ENCODE peak calls at places on chromosomes 13 and 19, in seven cellular contexts. One of them, this sample, is unnamed.
A peak's percentile ranks its signal among the peaks of the same experiment; 100 is the strongest.

GRCh38 chr13:25292301-25292700 is 5.0 kb upstream of the MTMR6 start:
- DNase-seq in right cardiac atrium: no peak
- DNase-seq in tibial artery: no peak
- DNase-seq in right lobe of liver: no peak
- DNase-seq in H1: no peak
- DNase-seq in H9: peak; percentile 36
- DNase-seq in heart right ventricle: no peak
- DNase-seq in this sample: no peak

GRCh38 chr13:42751693-42752092 is 29.7 kb upstream of the FAM216B start:
- DNase-seq in tibial artery: no peak
- DNase-seq in right cardiac atrium: no peak
- DNase-seq in H9: no peak
- DNase-seq in H1: no peak
- DNase-seq in heart right ventricle: no peak
- DNase-seq in right lobe of liver: no peak
- DNase-seq in this sample: no peak

GRCh38 chr19:48176226-48176625 is 5.7 kb downstream of the ZSWIM9 start:
- DNase-seq in right lobe of liver: no peak
- DNase-seq in right cardiac atrium: no peak
- DNase-seq in heart right ventricle: no peak
- DNase-seq in H1: no peak
- DNase-seq in tibial artery: no peak
- DNase-seq in H9: no peak
- DNase-seq in this sample: no peak

GRCh38 chr13:100954430-100955361 is 280.1 kb upstream of the TMTC4 start:
- DNase-seq in heart right ventricle: no peak
- DNase-seq in H1: no peak
- DNase-seq in right cardiac atrium: no peak
- DNase-seq in right lobe of liver: no peak
- DNase-seq in tibial artery: no peak
- DNase-seq in H9: no peak
- DNase-seq in this sample: no peak

GRCh38 chr19:1065606-1066109 is 1.3 kb upstream of the ARHGAP45 start:
- DNase-seq in H1: no peak
- DNase-seq in right cardiac atrium: peak; percentile 53
- DNase-seq in heart right ventricle: no peak
- DNase-seq in right lobe of liver: no peak
- DNase-seq in H9: no peak
- DNase-seq in tibial artery: no peak
- DNase-seq in this sample: no peak

GRCh38 chr19:50943074-50943828 is 9.6 kb downstream of the KLK5 start:
- DNase-seq in tibial artery: no peak
- DNase-seq in right lobe of liver: no peak
- DNase-seq in heart right ventricle: no peak
- DNase-seq in H1: no peak
- DNase-seq in right cardiac atrium: no peak
- DNase-seq in H9: no peak
- DNase-seq in this sample: no peak

GRCh38 chr19:14434157-14434501 is 1.0 kb downstream of the PKN1 start:
- DNase-seq in H1: no peak
- DNase-seq in right cardiac atrium: peak; percentile 71
- DNase-seq in right lobe of liver: no peak
- DNase-seq in H9: no peak
- DNase-seq in heart right ventricle: no peak
- DNase-seq in tibial artery: no peak
- DNase-seq in this sample: no peak

GRCh38 chr19:11260996-11261395 is 1.3 kb downstream of the DOCK6 start:
- DNase-seq in right cardiac atrium: no peak
- DNase-seq in H9: no peak
- DNase-seq in right lobe of liver: no peak
- DNase-seq in tibial artery: no peak
- DNase-seq in heart right ventricle: no peak
- DNase-seq in H1: no peak
- DNase-seq in this sample: no peak

GRCh38 chr13:35475960-35476943 is at the start of gene MAB21L1:
- DNase-seq in H9: no peak
- DNase-seq in tibial artery: peak; percentile 83
- DNase-seq in H1: no peak
- DNase-seq in heart right ventricle: peak; percentile 31
- DNase-seq in right cardiac atrium: peak; percentile 62
- DNase-seq in right lobe of liver: no peak
- DNase-seq in this sample: no peak

DNA sequence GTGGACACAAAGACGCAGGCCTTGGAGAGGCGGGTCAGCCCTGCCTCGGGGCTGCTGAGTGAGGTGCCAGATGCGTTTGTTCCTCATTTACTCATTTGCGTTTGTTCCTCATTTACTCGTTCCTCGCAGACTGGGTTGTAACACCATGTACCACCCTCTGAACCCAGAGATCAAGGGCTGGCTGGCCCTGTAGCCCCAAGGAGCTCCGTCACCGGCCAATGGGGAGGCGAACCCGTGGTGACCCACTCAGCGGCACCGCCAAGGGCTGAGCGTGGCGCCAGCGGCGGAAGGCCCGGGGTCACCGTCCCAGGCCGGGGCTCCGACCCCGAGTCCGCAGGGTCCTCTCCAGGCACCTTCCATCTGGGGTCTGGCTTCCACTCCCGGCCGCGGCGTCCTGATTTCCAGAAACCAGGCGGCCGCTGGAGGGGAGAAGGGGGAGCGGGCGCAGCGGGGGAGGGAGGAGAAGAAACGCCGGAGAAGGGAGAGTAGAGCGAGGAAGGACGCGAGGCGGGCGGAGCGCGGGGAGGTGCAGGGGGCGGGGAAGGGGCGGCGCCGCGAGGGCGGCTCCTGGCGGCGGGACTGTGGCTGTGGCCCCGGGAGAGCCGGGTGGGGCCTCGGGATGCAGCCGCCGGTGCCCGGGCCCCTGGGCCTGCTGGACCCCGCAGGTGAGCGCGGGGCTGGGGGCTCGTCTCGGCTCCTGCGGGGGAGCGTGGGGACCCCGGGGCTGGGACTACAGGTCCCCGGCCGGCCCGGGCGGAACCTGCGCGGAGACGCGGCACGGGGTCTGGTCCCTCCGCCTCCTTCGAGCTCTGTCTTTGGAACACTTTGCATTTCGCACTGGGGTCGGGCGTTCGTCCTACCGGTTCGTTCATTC is at the start of gene TMEM255B:
- DNase-seq in H9: peak; percentile 89
- DNase-seq in heart right ventricle: peak; percentile 90
- DNase-seq in right cardiac atrium: peak; percentile 94
- DNase-seq in tibial artery: peak; percentile 93
- DNase-seq in H1: no peak
- DNase-seq in right lobe of liver: peak; percentile 91
- DNase-seq in this sample: no peak
- H3K27ac ChIP-seq in H9: no peak within 1 kb of the TSS
- H3K27ac ChIP-seq in heart right ventricle: peak within 1 kb of the TSS; percentile 71
- H3K27ac ChIP-seq in right cardiac atrium: peak within 1 kb of the TSS; percentile 32
- H3K27ac ChIP-seq in tibial artery: peak within 1 kb of the TSS; percentile 52
- H3K27ac ChIP-seq in H1: no peak within 1 kb of the TSS
- H3K27ac ChIP-seq in right lobe of liver: peak within 1 kb of the TSS; percentile 79
- H3K27ac ChIP-seq in this sample: no peak within 1 kb of the TSS

GRCh38 chr19:15468675-15469512 is 4.5 kb upstream of the RASAL3 start:
- DNase-seq in H9: no peak
- DNase-seq in right cardiac atrium: no peak
- DNase-seq in heart right ventricle: no peak
- DNase-seq in tibial artery: no peak
- DNase-seq in H1: no peak
- DNase-seq in right lobe of liver: peak; percentile 54
- DNase-seq in this sample: no peak
- H3K27me3 ChIP-seq in H9: peaks cover 11% of the 10 kb centered on the region
- H3K27me3 ChIP-seq in right cardiac atrium: no peaks in the 10 kb centered on the region
- H3K27me3 ChIP-seq in heart right ventricle: peaks cover 5% of the 10 kb centered on the region
- H3K27me3 ChIP-seq in tibial artery: peaks cover 68% of the 10 kb centered on the region
- H3K27me3 ChIP-seq in H1: peaks cover 29% of the 10 kb centered on the region
- H3K27me3 ChIP-seq in right lobe of liver: no peaks in the 10 kb centered on the region
- H3K27me3 ChIP-seq in this sample: peaks cover 8% of the 10 kb centered on the region

DNA sequence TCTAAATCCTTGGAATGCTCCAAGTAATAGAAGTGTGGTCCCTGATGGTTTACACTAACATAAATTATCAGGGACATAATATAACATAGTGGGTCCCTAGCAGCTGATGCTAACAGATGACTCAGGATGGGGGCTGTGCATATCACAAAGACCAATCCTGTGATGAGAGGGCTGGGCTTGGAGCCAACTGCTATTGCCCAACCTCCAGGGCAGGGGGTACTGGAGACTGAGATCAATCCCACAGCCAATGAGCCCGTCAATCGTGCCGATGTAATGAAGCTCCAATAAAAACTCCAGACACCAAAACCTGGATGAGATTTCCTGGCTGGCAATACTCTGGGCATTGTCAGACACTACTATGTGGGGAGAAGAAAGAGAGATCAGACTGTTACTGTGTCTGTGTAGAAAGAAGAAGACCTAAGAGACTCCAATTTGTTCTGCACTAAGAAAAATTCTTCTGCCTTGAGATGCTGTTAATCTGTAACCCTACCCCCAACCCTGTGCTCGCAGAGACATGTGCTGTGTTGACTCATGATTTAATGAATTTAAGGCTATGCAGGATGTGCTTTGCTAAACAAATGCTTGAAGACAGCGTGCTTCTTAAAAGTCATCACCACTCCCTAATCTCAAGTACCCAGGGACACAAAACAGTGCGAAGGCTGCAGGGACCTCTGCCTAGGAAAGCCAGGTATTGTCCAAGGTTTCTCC is 33.4 kb downstream of the ABCC4 start:
- DNase-seq in H1: no peak
- DNase-seq in tibial artery: no peak
- DNase-seq in heart right ventricle: no peak
- DNase-seq in H9: no peak
- DNase-seq in right cardiac atrium: peak; percentile 59
- DNase-seq in right lobe of liver: peak; percentile 52
- DNase-seq in this sample: no peak
- H3K27ac ChIP-seq in H1: no peak overlapping the region
- H3K27ac ChIP-seq in tibial artery: no peak overlapping the region
- H3K27ac ChIP-seq in heart right ventricle: no peak overlapping the region
- H3K27ac ChIP-seq in H9: no peak overlapping the region
- H3K27ac ChIP-seq in right cardiac atrium: no peak overlapping the region
- H3K27ac ChIP-seq in right lobe of liver: no peak overlapping the region
- H3K27ac ChIP-seq in this sample: no peak overlapping the region

GRCh38 chr19:18610245-18610555 is 2.5 kb upstream of the TMEM59L start:
- DNase-seq in tibial artery: no peak
- DNase-seq in right cardiac atrium: no peak
- DNase-seq in right lobe of liver: no peak
- DNase-seq in H9: no peak
- DNase-seq in heart right ventricle: no peak
- DNase-seq in H1: no peak
- DNase-seq in this sample: no peak
- H3K27me3 ChIP-seq in tibial artery: peaks cover 96% of the 10 kb centered on the region
- H3K27me3 ChIP-seq in right cardiac atrium: no peaks in the 10 kb centered on the region
- H3K27me3 ChIP-seq in right lobe of liver: peaks cover 36% of the 10 kb centered on the region
- H3K27me3 ChIP-seq in H9: peaks cover 78% of the 10 kb centered on the region
- H3K27me3 ChIP-seq in heart right ventricle: peaks cover 48% of the 10 kb centered on the region
- H3K27me3 ChIP-seq in H1: peaks cover 96% of the 10 kb centered on the region
- H3K27me3 ChIP-seq in this sample: peaks cover 73% of the 10 kb centered on the region

GRCh38 chr13:75717525-75717924 is 81.4 kb downstream of the LMO7 start:
- DNase-seq in H1: no peak
- DNase-seq in tibial artery: no peak
- DNase-seq in right cardiac atrium: no peak
- DNase-seq in heart right ventricle: no peak
- DNase-seq in right lobe of liver: no peak
- DNase-seq in H9: no peak
- DNase-seq in this sample: no peak
- H3K27ac ChIP-seq in H1: no peak overlapping the region
- H3K27ac ChIP-seq in tibial artery: no peak overlapping the region
- H3K27ac ChIP-seq in right cardiac atrium: no peak overlapping the region
- H3K27ac ChIP-seq in heart right ventricle: no peak overlapping the region
- H3K27ac ChIP-seq in right lobe of liver: no peak overlapping the region
- H3K27ac ChIP-seq in H9: no peak overlapping the region
- H3K27ac ChIP-seq in this sample: no peak overlapping the region

This sample was measured in iPS DF 6.9.